ENCODE peak calls at places on chromosomes 4 and X, in four cellular contexts. C is germinal center; N is kidney glomerular epithelial cell; T is activated T-helper 9 cell treated with anti-CD3 and anti-CD28 coated beads, Interleukin-2, amount 50 U/mL, for 16 hours. E is an unnamed sample.

GRCh38 chr4:109548655-109549054 is 11.4 kb upstream of the MCUB start:
- DNase-seq in C (no peak), N (peak; percentile 47), T (no peak), E (no peak)

GRCh38 chr4:121711263-121712000 is 14.7 kb upstream of the ANXA5 start:
- DNase-seq in C (peak; percentile 7), N (peak; percentile 89), T (peak; percentile 12), E (peak; percentile 22)

GRCh38 chr4:124230268-124230667 is 482.3 kb downstream of the ANKRD50 start:
- DNase-seq in C (no peak), N (no peak), T (no peak), E (no peak)

GRCh38 chr4:48909697-48910096 is 3.1 kb upstream of the OCIAD2 start:
- DNase-seq in C (no peak), N (peak; percentile 98), T (peak; percentile 27), E (peak; percentile 30)

GRCh38 chr4:14592950-14593349 is 409.3 kb upstream of the CPEB2 start:
- DNase-seq in C (no peak), N (no peak), T (no peak), E (no peak)

GRCh38 chr4:38904090-38904666 is 36.6 kb downstream of the FAM114A1 start:
- DNase-seq in C (no peak), N (no peak), T (no peak), E (no peak)

GRCh38 chr4:5863461-5864113 is 29.3 kb downstream of the CRMP1 start:
- DNase-seq in C (no peak), N (peak; percentile 90), T (no peak), E (peak; percentile 6)

GRCh38 chrX:2351999-2352995 is 148.5 kb downstream of the DHRSX start:
- DNase-seq in C (no peak), N (no peak), T (no peak), E (no peak)

GRCh38 chr4:10315638-10316037 is 141.6 kb downstream of the ZNF518B start:
- DNase-seq in C (no peak), N (no peak), T (no peak), E (no peak)

GRCh38 chr4:54998991-54999390 is 126.4 kb downstream of the KDR start:
- DNase-seq in C (no peak), N (peak; percentile 14), T (no peak), E (no peak)

GRCh38 chr4:186304816-186305520 is 39.0 kb downstream of the F11 start:
- DNase-seq in C (no peak), N (no peak), T (no peak), E (no peak)

GRCh38 chr4:77031544-77031943 is 44.2 kb downstream of the CCNI start:
- DNase-seq in C (no peak), N (no peak), T (no peak), E (peak; percentile 61)

GRCh38 chrX:41594634-41595033 is 94.1 kb upstream of the GPR34 start:
- DNase-seq in C (peak; percentile 16), N (no peak), T (no peak), E (no peak)

GRCh38 chr4:3342182-3342854 is 49.5 kb downstream of the RGS12 start:
- DNase-seq in C (no peak), N (peak; percentile 53), T (no peak), E (no peak)

GRCh38 chrX:22300130-22300529 is 27.4 kb downstream of the CBLL2 start:
- DNase-seq in C (no peak), N (peak; percentile 4), T (no peak), E (no peak)

GRCh38 chr4:124997124-124997523 is 284.6 kb upstream of the ANKRD50 start:
- DNase-seq in C (no peak), N (no peak), T (no peak), E (no peak)

GRCh38 chr4:43234626-43235025 is 342.1 kb downstream of the GRXCR1 start:
- DNase-seq in C (no peak), N (no peak), T (no peak), E (no peak)

GRCh38 chr4:19651481-19651880 is 600.2 kb upstream of the SLIT2 start:
- DNase-seq in C (no peak), N (no peak), T (no peak), E (no peak)

GRCh38 chr4:22071749-22072148 is 123.2 kb upstream of the KCNIP4 start:
- DNase-seq in C (no peak), N (peak; percentile 22), T (no peak), E (no peak)

GRCh38 chr4:152991361-152991760 is 55.2 kb downstream of the FHDC1 start:
- DNase-seq in C (no peak), N (no peak), T (no peak), E (no peak)